ENCODE peak calls at places on chromosomes 7 and 10, in five cellular contexts. D is AG09309; A is CD8-positive, alpha-beta T cell; G is GM12878; O is H1. H is an unnamed sample.

GRCh38 chr7:11133436-11133959 is 159.8 kb downstream of the PHF14 start:
- DNase-seq in G (no peak), D (no peak), O (no peak), A (no peak), H (no peak)

GRCh38 chr10:78007172-78007571 is 22.1 kb downstream of the POLR3A start:
- DNase-seq in A (no peak), O (no peak), G (no peak), D (no peak), H (no peak)

GRCh38 chr10:117375360-117376147 is at the start of gene PDZD8:
- DNase-seq in O (peak; percentile 41), G (peak; percentile 33), D (no peak), A (peak; percentile 77), H (peak; percentile 52)

GRCh38 chr7:115475206-115475605 is 553.3 kb downstream of the MDFIC start:
- DNase-seq in O (no peak), D (no peak), A (no peak), G (no peak), H (no peak)

GRCh38 chr10:69331161-69331560 is 52.9 kb downstream of the HK1 start:
- DNase-seq in D (no peak), O (no peak), G (no peak), A (no peak), H (no peak)

GRCh38 chr10:72275351-72276012 is 1.8 kb downstream of the DDIT4 start:
- DNase-seq in G (no peak), D (no peak), O (no peak), A (no peak), H (no peak)

GRCh38 chr10:47376522-47377220 is 7.4 kb downstream of the ZNF488 start:
- DNase-seq in A (no peak), D (no peak), G (no peak), O (no peak), H (no peak)

GRCh38 chr7:34844401-34844800 is 186.4 kb downstream of the NPSR1 start:
- DNase-seq in A (no peak), G (no peak), D (no peak), O (no peak), H (no peak)

GRCh38 chr7:85230623-85231022 is 43.8 kb upstream of the SEMA3D start:
- DNase-seq in A (no peak), O (no peak), D (no peak), G (no peak), H (no peak)

GRCh38 chr7:151342102-151342646 is 562 bp downstream of the NUB1 start:
- DNase-seq in D (no peak), O (no peak), G (peak; percentile 77), A (no peak), H (peak; percentile 66)

GRCh38 chr10:22992621-22993020 is 64.8 kb downstream of the ARMC3 start:
- DNase-seq in A (no peak), O (no peak), D (no peak), G (no peak), H (no peak)

GRCh38 chr7:50953820-50954219 is 171.1 kb upstream of the GRB10 start:
- DNase-seq in O (peak; percentile 23), D (no peak), A (no peak), G (no peak), H (no peak)

GRCh38 chr10:114541081-114541833 is 116.8 kb downstream of the ABLIM1 start:
- DNase-seq in A (peak; percentile 60), G (no peak), O (no peak), D (peak; percentile 8), H (no peak)

GRCh38 chr7:101232141-101232821 is 5.3 kb downstream of the CLDN15 start:
- DNase-seq in A (no peak), G (no peak), O (peak; percentile 39), D (no peak), H (no peak)

GRCh38 chr10:129642427-129642826 is 175.4 kb downstream of the MGMT start:
- DNase-seq in D (no peak), G (no peak), O (no peak), A (no peak), H (no peak)

GRCh38 chr10:80443531-80443974 is 10.6 kb upstream of the TSPAN14 start:
- DNase-seq in O (no peak), G (no peak), A (no peak), D (no peak), H (no peak)

DNA sequence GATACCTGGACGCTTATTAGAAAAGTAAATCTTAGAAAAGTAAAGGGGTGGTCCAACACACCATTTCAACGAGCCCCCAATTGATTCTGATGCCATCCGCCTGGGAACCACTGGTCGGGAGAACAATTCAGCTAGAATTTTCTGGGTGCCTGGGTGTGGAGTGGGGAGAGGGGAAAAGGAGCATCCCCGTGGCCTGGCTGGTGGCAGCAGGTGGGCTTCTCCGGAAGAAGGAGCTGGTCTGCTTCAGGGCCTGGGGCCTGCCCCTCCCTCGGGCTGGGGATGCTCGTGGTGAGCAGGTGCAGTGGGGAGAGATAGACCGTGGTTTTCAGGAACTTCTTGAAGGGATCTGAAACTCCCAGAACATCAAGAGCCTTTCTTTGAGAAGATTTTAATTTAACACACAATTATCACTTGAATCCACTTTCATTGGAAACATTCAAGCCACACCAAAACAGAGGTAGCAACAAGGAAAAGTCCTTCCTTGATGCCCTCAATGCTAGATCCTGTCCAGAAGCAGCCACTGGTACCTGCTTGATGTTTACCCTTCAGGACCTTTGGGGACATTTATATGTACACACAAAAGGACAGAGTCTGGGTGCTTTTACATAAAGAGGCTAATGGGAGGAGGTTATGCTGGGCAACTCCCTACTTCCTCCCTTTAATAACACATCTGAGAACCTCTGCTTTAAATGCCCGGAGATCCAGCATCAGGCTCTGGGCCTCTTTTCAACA is 39.7 kb upstream of the DUSP5 start:
- DNase-seq in G (no peak), D (no peak), O (no peak), A (no peak), H (no peak)
- H3K4me3 ChIP-seq in G (no peak overlapping the region), D (no peak overlapping the region), O (no peak overlapping the region), A (no peak overlapping the region), H (no peak overlapping the region)

DNA sequence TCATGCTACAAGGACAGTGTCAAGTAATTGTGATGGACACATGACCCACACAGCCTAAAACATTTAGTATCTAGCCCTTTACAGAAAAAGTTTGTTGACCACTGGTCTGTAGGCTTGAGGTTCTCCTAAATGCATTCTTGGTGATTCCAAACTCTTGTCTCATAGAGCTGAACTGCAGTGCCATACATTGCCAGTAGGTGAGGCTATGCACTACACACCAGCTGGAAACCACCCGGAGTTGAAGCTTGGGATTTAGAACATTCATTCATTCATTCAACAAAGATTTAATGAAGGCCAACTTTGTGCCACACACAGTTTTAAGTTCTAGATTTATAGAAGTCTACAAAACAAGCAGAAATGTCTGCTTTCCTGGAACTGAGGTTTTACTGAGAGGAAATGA is 77.3 kb upstream of the TCF7L2 start:
- DNase-seq in A (no peak), D (no peak), G (no peak), O (no peak), H (no peak)
- TF ChIP-seq CTCF in A (no peak), D (peak; percentile 43), G (peak; percentile 31), O (no peak), H (peak; percentile 43)

GRCh38 chr10:102673235-102673634 is 29.0 kb downstream of the TRIM8 start:
- DNase-seq in A (no peak), D (no peak), G (no peak), O (no peak), H (no peak)

GRCh38 chr10:102672822-102673200 is 28.5 kb downstream of the TRIM8 start:
- DNase-seq in D (no peak), O (no peak), G (no peak), A (no peak), H (no peak)

GRCh38 chr10:102675151-102675886 is 31.0 kb downstream of the TRIM8 start:
- DNase-seq in A (no peak), D (no peak), O (no peak), G (no peak), H (no peak)

GRCh38 chr10:102674566-102674965 is 30.3 kb downstream of the TRIM8 start:
- DNase-seq in D (no peak), O (no peak), A (no peak), G (no peak), H (no peak)

GRCh38 chr10:102673961-102674511 is 29.8 kb downstream of the TRIM8 start:
- DNase-seq in D (no peak), A (peak; percentile 33), G (no peak), O (no peak), H (no peak)
- H3K4me3 ChIP-seq in D (peak overlapping the region; percentile 25), A (peak overlapping the region; percentile 47), G (no peak overlapping the region), O (peak overlapping the region; percentile 35), H (no peak overlapping the region)

DNA sequence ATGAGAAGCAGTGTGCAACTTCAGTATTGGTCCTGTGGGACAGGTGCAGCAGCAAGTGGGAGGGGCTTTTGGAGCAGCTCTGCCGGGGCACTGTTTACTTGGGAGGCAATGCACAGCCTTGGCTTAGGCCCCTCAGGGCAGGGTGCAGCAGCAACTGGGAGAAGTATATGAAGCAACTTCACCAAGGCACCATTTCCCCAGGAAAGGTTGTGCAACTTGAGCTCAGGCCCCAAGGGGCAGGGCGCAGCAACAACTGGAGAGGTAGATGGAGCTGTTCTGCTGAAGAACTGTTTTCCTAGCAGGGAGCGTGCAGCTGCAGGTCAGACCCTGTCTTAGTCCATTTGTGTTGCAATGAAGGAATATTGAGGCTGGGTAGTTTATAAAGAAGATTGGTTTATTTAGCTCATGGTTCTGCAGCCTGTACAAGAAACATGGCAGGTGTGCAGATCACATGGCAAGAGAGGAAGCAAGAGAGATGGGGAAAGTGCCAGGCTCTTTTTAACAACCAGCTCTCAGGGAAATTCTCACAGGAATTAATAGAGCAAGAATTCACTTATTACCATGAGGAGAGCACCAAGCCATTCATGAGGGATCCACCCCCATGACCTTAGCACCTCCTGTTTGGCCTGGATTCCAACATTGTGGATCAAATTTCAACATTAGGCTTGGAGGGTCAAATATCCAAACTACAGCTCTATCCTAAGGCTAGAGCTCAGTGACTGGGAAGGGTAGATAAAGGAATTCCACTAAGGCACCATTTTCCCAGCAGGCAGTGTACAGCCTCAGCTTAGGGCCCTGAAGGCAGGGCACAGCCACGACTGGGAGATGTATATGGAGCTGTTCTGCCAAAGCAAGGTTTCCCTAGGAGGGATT is 10.9 kb downstream of the GPR141 start:
- DNase-seq in D (no peak), G (no peak), O (no peak), A (no peak), H (no peak)
- TF ChIP-seq CTCF in D (no peak), G (no peak), O (peak; percentile 10), A (no peak), H (no peak)

DNA sequence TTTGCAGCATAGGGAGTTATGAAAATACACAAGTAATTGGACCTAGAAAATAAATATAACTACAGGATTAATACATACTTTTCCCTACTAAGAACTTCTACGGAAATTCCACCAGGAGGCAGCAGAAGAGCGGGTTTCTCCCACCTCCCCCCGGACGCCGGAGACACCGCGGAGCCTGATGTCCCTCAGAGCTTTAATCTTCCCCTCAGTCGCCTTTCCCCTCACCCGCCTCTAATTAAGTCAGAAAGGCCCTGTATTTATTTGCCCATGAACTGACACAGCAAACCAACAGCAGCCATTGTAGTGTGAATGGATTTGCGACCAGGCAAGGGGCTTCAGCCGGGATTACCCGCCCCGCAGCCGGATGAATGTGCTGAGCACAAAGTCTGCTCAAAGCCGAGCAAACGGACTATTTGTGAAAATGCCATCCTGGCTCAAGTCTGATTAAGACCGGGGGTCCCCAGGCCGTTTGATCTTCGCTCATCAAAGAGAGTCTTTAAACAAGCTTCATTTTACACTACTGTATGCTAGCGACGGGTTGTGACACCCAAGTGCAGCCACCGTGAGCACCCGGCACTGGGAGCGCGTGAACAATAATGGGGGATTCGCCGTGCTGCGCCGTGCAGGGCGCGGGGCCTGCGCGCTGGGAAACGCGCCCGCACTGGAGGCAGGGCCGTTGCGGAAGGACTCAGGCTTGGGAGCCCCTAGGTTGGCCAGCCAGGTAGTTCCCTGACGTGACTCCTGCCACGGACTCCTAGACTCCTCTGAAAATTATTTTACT is 5.6 kb upstream of the DKK1 start:
- DNase-seq in O (no peak), G (no peak), D (no peak), A (no peak), H (peak; percentile 7)
- H3K4me3 ChIP-seq in O (peak overlapping the region; percentile 67), G (no peak overlapping the region), D (peak overlapping the region; percentile 4), A (no peak overlapping the region), H (no peak overlapping the region)

GRCh38 chr7:90595801-90596683 is at the start of gene CDK14:
- DNase-seq in D (no peak), G (no peak), A (no peak), O (no peak), H (no peak)
- TF ChIP-seq CTCF in D (peak; percentile 53), G (peak; percentile 33), A (no peak), O (peak; percentile 49), H (peak; percentile 24)

H was measured in GM12864.